ENCODE peak calls at places on chromosome 15, in five cellular contexts. One of them, this sample, is unnamed.

GRCh38 chr15:44038801-44039200 is 156.3 kb downstream of the FRMD5 start:
- DNase-seq in right cardiac atrium: no peak
- DNase-seq in foreskin fibroblast: peak; percentile 13
- DNase-seq in transverse colon: no peak
- DNase-seq in activated T-cell treated with anti-CD3 and anti-CD28 coated beads for 1 hour: no peak
- DNase-seq in this sample: no peak

GRCh38 chr15:40093224-40093842 is 15.3 kb downstream of the BMF start:
- DNase-seq in right cardiac atrium: no peak
- DNase-seq in activated T-cell treated with anti-CD3 and anti-CD28 coated beads for 1 hour: no peak
- DNase-seq in foreskin fibroblast: peak; percentile 66
- DNase-seq in transverse colon: no peak
- DNase-seq in this sample: peak; percentile 77

GRCh38 chr15:64314456-64314855 is 41.5 kb downstream of the CSNK1G1 start:
- DNase-seq in foreskin fibroblast: no peak
- DNase-seq in transverse colon: no peak
- DNase-seq in activated T-cell treated with anti-CD3 and anti-CD28 coated beads for 1 hour: no peak
- DNase-seq in right cardiac atrium: no peak
- DNase-seq in this sample: no peak

GRCh38 chr15:94352940-94353820 is 121.8 kb downstream of the MCTP2 start:
- DNase-seq in transverse colon: no peak
- DNase-seq in activated T-cell treated with anti-CD3 and anti-CD28 coated beads for 1 hour: no peak
- DNase-seq in right cardiac atrium: no peak
- DNase-seq in foreskin fibroblast: peak; percentile 47
- DNase-seq in this sample: no peak

GRCh38 chr15:74312445-74313007 is 54.9 kb downstream of the CYP11A1 start:
- DNase-seq in activated T-cell treated with anti-CD3 and anti-CD28 coated beads for 1 hour: no peak
- DNase-seq in foreskin fibroblast: no peak
- DNase-seq in right cardiac atrium: no peak
- DNase-seq in transverse colon: no peak
- DNase-seq in this sample: no peak

GRCh38 chr15:62068787-62069170 is 2.0 kb downstream of the C2CD4A start:
- DNase-seq in right cardiac atrium: no peak
- DNase-seq in transverse colon: no peak
- DNase-seq in activated T-cell treated with anti-CD3 and anti-CD28 coated beads for 1 hour: no peak
- DNase-seq in foreskin fibroblast: no peak
- DNase-seq in this sample: no peak

GRCh38 chr15:90706394-90707327 is 10.5 kb upstream of the BLM start:
- DNase-seq in foreskin fibroblast: no peak
- DNase-seq in right cardiac atrium: peak; percentile 28
- DNase-seq in transverse colon: no peak
- DNase-seq in activated T-cell treated with anti-CD3 and anti-CD28 coated beads for 1 hour: no peak
- DNase-seq in this sample: no peak

GRCh38 chr15:59991919-59992318 is 12.2 kb upstream of the FOXB1 start:
- DNase-seq in right cardiac atrium: no peak
- DNase-seq in activated T-cell treated with anti-CD3 and anti-CD28 coated beads for 1 hour: no peak
- DNase-seq in foreskin fibroblast: no peak
- DNase-seq in transverse colon: no peak
- DNase-seq in this sample: no peak

GRCh38 chr15:64356443-64357040 is 569 bp upstream of the CSNK1G1 start:
- DNase-seq in foreskin fibroblast: peak; percentile 87
- DNase-seq in right cardiac atrium: no peak
- DNase-seq in activated T-cell treated with anti-CD3 and anti-CD28 coated beads for 1 hour: no peak
- DNase-seq in transverse colon: no peak
- DNase-seq in this sample: no peak

GRCh38 chr15:57217716-57218598 is 158.3 kb upstream of the CGNL1 start:
- DNase-seq in right cardiac atrium: no peak
- DNase-seq in foreskin fibroblast: peak; percentile 55
- DNase-seq in transverse colon: no peak
- DNase-seq in activated T-cell treated with anti-CD3 and anti-CD28 coated beads for 1 hour: no peak
- DNase-seq in this sample: peak; percentile 38

GRCh38 chr15:90530250-90531051 is 728 bp downstream of the CRTC3 start:
- DNase-seq in activated T-cell treated with anti-CD3 and anti-CD28 coated beads for 1 hour: peak; percentile 26
- DNase-seq in transverse colon: peak; percentile 57
- DNase-seq in foreskin fibroblast: peak; percentile 72
- DNase-seq in right cardiac atrium: peak; percentile 54
- DNase-seq in this sample: peak; percentile 48

GRCh38 chr15:55289573-55290360 is at the start of gene RAB27A:
- DNase-seq in transverse colon: peak; percentile 84
- DNase-seq in activated T-cell treated with anti-CD3 and anti-CD28 coated beads for 1 hour: peak; percentile 58
- DNase-seq in right cardiac atrium: peak; percentile 85
- DNase-seq in foreskin fibroblast: peak; percentile 90
- DNase-seq in this sample: peak; percentile 14

GRCh38 chr15:93467327-93467726 is 378.3 kb upstream of the RGMA start:
- DNase-seq in right cardiac atrium: peak; percentile 83
- DNase-seq in foreskin fibroblast: no peak
- DNase-seq in activated T-cell treated with anti-CD3 and anti-CD28 coated beads for 1 hour: no peak
- DNase-seq in transverse colon: peak; percentile 20
- DNase-seq in this sample: peak; percentile 5

This sample was measured in NAMALWA.